ENCODE peak calls at places on chromosomes 13 and 19, in four cellular contexts. J is WTC11, E is K562, K is HepG2. I is an unnamed sample.

GRCh38 chr13:34867590-34867989 is 74.5 kb upstream of the NBEA start:
- DNase-seq in J (no peak), E (no peak), K (no peak), I (no peak)

GRCh38 chr13:43629691-43630480 is 156.9 kb downstream of the ENOX1 start:
- DNase-seq in J (no peak), E (no peak), K (no peak), I (no peak)

GRCh38 chr13:31725841-31726240 is 13.5 kb upstream of the RXFP2 start:
- DNase-seq in J (no peak), E (no peak), K (no peak), I (no peak)

GRCh38 chr13:21124853-21125252 is 51.5 kb downstream of the SKA3 start:
- DNase-seq in J (no peak), E (no peak), K (peak; percentile 60), I (peak; percentile 10)

GRCh38 chr13:74129500-74130144 is 4.6 kb downstream of the KLF12 start:
- DNase-seq in J (no peak), E (peak; percentile 5), K (no peak), I (peak; percentile 46)

GRCh38 chr13:112013665-112014064 is 53.3 kb upstream of the SOX1 start:
- DNase-seq in J (no peak), E (no peak), K (no peak), I (no peak)

GRCh38 chr19:31350693-31351211 is 1.5 kb upstream of the TSHZ3 start:
- DNase-seq in J (peak; percentile 51), E (peak; percentile 82), K (no peak), I (peak; percentile 53)

GRCh38 chr19:31314849-31315620 is 34.2 kb downstream of the TSHZ3 start:
- DNase-seq in J (no peak), E (no peak), K (no peak), I (no peak)

GRCh38 chr13:101706651-101707050 is 254.2 kb downstream of the ITGBL1 start:
- DNase-seq in J (no peak), E (no peak), K (peak; percentile 4), I (no peak)

GRCh38 chr19:10858204-10858828 is 10.1 kb downstream of the C19orf38 start:
- DNase-seq in J (peak; percentile 64), E (peak; percentile 71), K (no peak), I (peak; percentile 68)

GRCh38 chr13:113862766-113863510 is 938 bp downstream of the GAS6 start:
- DNase-seq in J (peak; percentile 55), E (peak; percentile 54), K (no peak), I (peak; percentile 17)

GRCh38 chr13:28574617-28575142 is 79.8 kb upstream of the FLT1 start:
- DNase-seq in J (no peak), E (peak; percentile 77), K (peak; percentile 10), I (no peak)

GRCh38 chr13:95221991-95222732 is 79.1 kb downstream of the ABCC4 start:
- DNase-seq in J (no peak), E (no peak), K (no peak), I (no peak)

GRCh38 chr19:5367530-5368133 is 27.0 kb upstream of the PTPRS start:
- DNase-seq in J (no peak), E (no peak), K (no peak), I (no peak)

GRCh38 chr13:73598021-73598712 is 536.0 kb downstream of the KLF12 start:
- DNase-seq in J (no peak), E (no peak), K (no peak), I (no peak)

GRCh38 chr19:35797663-35798062 is 15.0 kb downstream of the PRODH2 start:
- DNase-seq in J (peak; percentile 69), E (peak; percentile 27), K (no peak), I (no peak)

GRCh38 chr13:19764237-19764636 is 18.5 kb downstream of the PSPC1 start:
- DNase-seq in J (no peak), E (no peak), K (no peak), I (no peak)

GRCh38 chr19:13104848-13105646 is 2.4 kb upstream of the LYL1 start:
- DNase-seq in J (no peak), E (no peak), K (no peak), I (no peak)

DNA sequence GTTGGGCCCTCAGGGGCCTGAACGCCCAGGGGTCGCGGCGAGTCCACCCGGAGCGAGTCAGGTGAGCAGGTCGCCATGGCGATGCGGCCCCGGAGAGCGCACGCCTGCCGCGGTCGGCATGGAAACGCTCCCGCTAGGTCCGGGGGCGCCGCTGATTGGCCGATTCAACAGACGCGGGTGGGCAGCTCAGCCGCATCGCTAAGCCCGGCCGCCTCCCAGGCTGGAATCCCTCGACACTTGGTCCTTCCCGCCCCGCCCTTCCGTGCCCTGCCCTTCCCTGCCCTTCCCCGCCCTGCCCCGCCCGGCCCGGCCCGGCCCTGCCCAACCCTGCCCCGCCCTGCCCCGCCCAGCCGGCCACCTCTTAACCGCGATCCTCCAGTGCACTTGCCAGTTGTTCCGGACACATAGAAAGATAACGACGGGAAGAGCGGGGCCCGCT is at the start of gene CCNA1:
- DNase-seq in J (peak; percentile 89), E (peak; percentile 37), K (no peak), I (peak; percentile 68)
- TF ChIP-seq ELF4 in J (no peak), E (no peak), K (no peak), I (no peak)

GRCh38 chr13:39245688-39246087 is 207.4 kb downstream of the NHLRC3 start:
- DNase-seq in J (no peak), E (no peak), K (no peak), I (no peak)
- TF ChIP-seq ELF4 in J (no peak), E (no peak), K (no peak), I (no peak)

GRCh38 chr19:23145617-23146415 is 29.0 kb downstream of the ZNF730 start:
- DNase-seq in J (no peak), E (no peak), K (no peak), I (no peak)
- TF ChIP-seq ELF4 in J (no peak), E (no peak), K (no peak), I (no peak)

GRCh38 chr13:75621147-75621546 is 15.0 kb upstream of the LMO7 start:
- DNase-seq in J (no peak), E (no peak), K (no peak), I (no peak)
- TF ChIP-seq ELF4 in J (no peak), E (no peak), K (no peak), I (no peak)

DNA sequence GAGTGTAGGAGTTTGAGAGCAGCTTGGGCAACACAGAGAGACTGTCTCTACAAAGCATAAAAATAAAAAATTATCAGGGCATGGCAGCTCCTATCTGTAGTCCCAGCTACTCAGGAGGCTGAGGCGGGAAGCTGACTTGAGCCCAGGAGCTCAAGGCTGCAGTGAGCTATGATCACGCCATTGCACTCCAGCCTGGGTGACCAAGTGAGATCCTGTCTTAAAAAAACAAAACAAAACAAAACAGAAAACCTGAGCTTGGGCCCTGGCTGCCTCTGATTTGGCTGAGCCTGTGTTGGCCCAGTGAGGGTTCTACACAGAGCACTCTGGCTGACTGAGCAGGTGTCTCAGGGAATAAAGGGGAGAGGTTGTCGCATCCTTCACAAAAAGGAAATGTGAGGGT is 8.0 kb downstream of the SLC7A9 start:
- DNase-seq in J (no peak), E (no peak), K (no peak), I (no peak)
- TF ChIP-seq ELF4 in J (no peak), E (no peak), K (no peak), I (no peak)

DNA sequence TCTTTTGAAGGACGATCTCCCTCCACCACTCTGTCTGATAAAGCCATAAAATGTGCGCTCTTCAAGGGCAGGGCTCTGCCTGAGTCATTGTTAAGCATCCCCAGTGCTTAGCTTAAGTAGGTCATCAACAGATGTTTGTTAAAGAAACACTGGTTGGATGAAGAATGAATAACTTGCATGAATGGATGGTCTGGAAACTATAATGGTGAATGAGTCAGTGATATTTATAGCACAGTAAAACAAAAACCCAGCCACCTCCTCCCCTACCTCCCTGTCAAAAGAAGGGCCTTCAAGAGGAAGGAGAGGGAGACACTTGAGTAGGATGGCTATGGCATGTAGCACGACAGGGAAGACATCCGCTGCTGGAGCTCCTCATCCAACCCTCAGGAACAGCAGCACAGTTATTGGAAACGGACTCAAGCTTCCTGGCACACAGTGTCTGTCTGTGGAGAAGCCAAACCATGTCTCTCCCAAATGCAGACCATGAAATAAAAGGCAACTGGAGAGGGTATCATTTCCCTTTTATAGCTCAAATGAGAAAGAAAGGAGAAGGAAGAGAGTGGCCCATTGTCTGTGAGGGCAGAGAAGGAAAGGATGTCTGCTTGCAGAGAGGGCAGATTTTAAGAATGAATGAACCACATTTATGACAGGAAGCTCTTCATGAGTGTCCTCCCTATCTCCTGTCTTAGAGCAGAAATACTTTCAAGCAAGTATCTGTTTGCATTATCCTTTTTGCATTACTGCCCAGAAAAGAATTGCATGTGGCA is 183.4 kb upstream of the UBL3 start:
- DNase-seq in J (no peak), E (no peak), K (no peak), I (no peak)
- TF ChIP-seq ELF4 in J (no peak), E (no peak), K (no peak), I (no peak)

GRCh38 chr13:80473695-80474094 is 132.8 kb upstream of the SPRY2 start:
- DNase-seq in J (no peak), E (no peak), K (peak; percentile 28), I (no peak)
- TF ChIP-seq ELF4 in J (no peak), E (no peak), K (no peak), I (no peak)

I was measured in HEK293T.